ENCODE peak calls at places on chromosomes 4 and X, in four cellular contexts. J is cardiac muscle cell, V is transverse colon, Z is ovary. F is an unnamed sample. For H3K4me1, the result is how much of the 10 kb centered on the place peaks cover.

GRCh38 chr4:84966382-84967291 is at the start of gene WDFY3:
- DNase-seq in J (peak), V (peak), Z (peak), F (peak)

GRCh38 chr4:80365928-80366327 is 30.4 kb downstream of the CFAP299 start:
- DNase-seq in J (peak), V (peak), Z (no peak), F (peak)

GRCh38 chr4:74623041-74623440 is 171.3 kb downstream of the BTC start:
- DNase-seq in J (peak), V (peak), Z (no peak), F (no peak)

GRCh38 chr4:81499840-81500239 is 28.1 kb upstream of the RASGEF1B start:
- DNase-seq in J (no peak), V (peak), Z (no peak), F (no peak)

GRCh38 chr4:134585972-134586371 is 384.4 kb upstream of the PABPC4L start:
- DNase-seq in J (peak), V (no peak), Z (no peak), F (no peak)

GRCh38 chr4:1593881-1594345 is 90.2 kb downstream of the FAM53A start:
- DNase-seq in J (no peak), V (no peak), Z (peak), F (no peak)

GRCh38 chrX:87813566-87813965 is 296.0 kb downstream of the KLHL4 start:
- DNase-seq in J (peak), V (no peak), Z (no peak), F (no peak)

GRCh38 chr4:152045781-152046571 is 285.2 kb upstream of the GATB start:
- DNase-seq in J (peak), V (peak), Z (peak), F (peak)

GRCh38 chr4:10661047-10661446 is 23.5 kb downstream of the CLNK start:
- DNase-seq in J (no peak), V (no peak), Z (no peak), F (no peak)

GRCh38 chrX:2150722-2151121 is 350.1 kb downstream of the DHRSX start:
- DNase-seq in J (no peak), V (no peak), Z (no peak), F (no peak)

GRCh38 chrX:22164770-22165388 is 107.8 kb upstream of the CBLL2 start:
- DNase-seq in J (no peak), V (no peak), Z (no peak), F (no peak)

GRCh38 chr4:79576480-79576803 is 168.4 kb upstream of the GK2 start:
- DNase-seq in J (peak), V (no peak), Z (no peak), F (no peak)

GRCh38 chr4:100414016-100414790 is 103.6 kb downstream of the EMCN start:
- DNase-seq in J (no peak), V (no peak), Z (no peak), F (no peak)

GRCh38 chrX:72569786-72570185 is 2.9 kb downstream of the HDAC8 start:
- DNase-seq in J (peak), V (no peak), Z (no peak), F (no peak)

GRCh38 chrX:56462389-56462788 is 101.0 kb upstream of the UBQLN2 start:
- DNase-seq in J (peak), V (no peak), Z (no peak), F (no peak)

GRCh38 chrX:39613508-39613921 is 484.2 kb downstream of the BCOR start:
- DNase-seq in J (peak), V (peak), Z (peak), F (peak)

GRCh38 chr4:73713650-73714049 is 26.7 kb upstream of the CXCL8 start:
- DNase-seq in J (no peak), V (no peak), Z (no peak), F (no peak)

GRCh38 chr4:179040259-179040658 is 1598.0 kb upstream of the AGA start:
- DNase-seq in J (no peak), V (no peak), Z (no peak), F (no peak)

GRCh38 chrX:45755719-45756118 is 555.0 kb upstream of the DIPK2B start:
- DNase-seq in J (no peak), V (no peak), Z (no peak), F (no peak)

GRCh38 chrX:151713859-151714258 is 2.0 kb upstream of the FATE1 start:
- DNase-seq in J (peak), V (no peak), Z (no peak), F (no peak)

GRCh38 chrX:106300239-106300638 is 132.1 kb downstream of the PWWP3B start:
- DNase-seq in J (no peak), V (no peak), Z (no peak), F (no peak)

GRCh38 chrX:123859409-123859827 is 435 bp upstream of the XIAP start:
- DNase-seq in J (no peak), V (peak), Z (peak), F (peak)

GRCh38 chrX:129606918-129607317 is 47.8 kb downstream of the APLN start:
- DNase-seq in J (peak), V (peak), Z (peak), F (peak)

GRCh38 chr4:54041916-54042315 is 22.5 kb downstream of the CHIC2 start:
- DNase-seq in J (no peak), V (no peak), Z (no peak), F (no peak)

GRCh38 chr4:7394681-7395451 is 39.9 kb downstream of the PSAPL1 start:
- DNase-seq in J (no peak), V (no peak), Z (no peak), F (peak)

GRCh38 chr4:54318904-54319303 is 89.8 kb downstream of the PDGFRA start:
- DNase-seq in J (peak), V (no peak), Z (no peak), F (no peak)

GRCh38 chr4:637536-637935 is 12.2 kb downstream of the PDE6B start:
- DNase-seq in J (no peak), V (no peak), Z (no peak), F (no peak)

GRCh38 chr4:95124906-95125504 is 367.2 kb downstream of the BMPR1B start:
- DNase-seq in J (peak), V (no peak), Z (peak), F (no peak)

GRCh38 chrX:38166478-38167083 is 54.1 kb downstream of the SRPX start:
- DNase-seq in J (peak), V (no peak), Z (no peak), F (peak)

GRCh38 chr4:26420903-26421302 is 69.4 kb downstream of the CCKAR start:
- DNase-seq in J (no peak), V (no peak), Z (no peak), F (no peak)

GRCh38 chr4:107718351-107718965 is 1.6 kb downstream of the PAPSS1 start:
- DNase-seq in J (peak), V (no peak), Z (no peak), F (no peak)

GRCh38 chr4:176048631-176049030 is 17.0 kb upstream of the WDR17 start:
- DNase-seq in J (no peak), V (no peak), Z (no peak), F (no peak)

GRCh38 chrX:84469226-84469625 is 33.0 kb downstream of the HDX start:
- DNase-seq in J (peak), V (no peak), Z (no peak), F (no peak)

GRCh38 chr4:26507286-26507685 is 17.0 kb upstream of the CCKAR start:
- DNase-seq in J (no peak), V (no peak), Z (no peak), F (no peak)

GRCh38 chr4:74304136-74304628 is 4.1 kb upstream of the EPGN start:
- DNase-seq in J (peak), V (no peak), Z (no peak), F (no peak)

GRCh38 chr4:145034727-145035211 is 63.2 kb downstream of the ANAPC10 start:
- DNase-seq in J (peak), V (no peak), Z (no peak), F (no peak)

GRCh38 chrX:148574247-148574973 is 74.0 kb downstream of the AFF2 start:
- DNase-seq in J (no peak), V (no peak), Z (no peak), F (no peak)

GRCh38 chr4:40180356-40180755 is 16.5 kb upstream of the RHOH start:
- DNase-seq in J (peak), V (no peak), Z (no peak), F (no peak)

GRCh38 chrX:66014560-66014959 is 25.3 kb downstream of the VSIG4 start:
- DNase-seq in J (no peak), V (no peak), Z (no peak), F (no peak)
- H3K4me1 ChIP-seq in J (under half), V (under half), Z (under half), F (under half)

DNA sequence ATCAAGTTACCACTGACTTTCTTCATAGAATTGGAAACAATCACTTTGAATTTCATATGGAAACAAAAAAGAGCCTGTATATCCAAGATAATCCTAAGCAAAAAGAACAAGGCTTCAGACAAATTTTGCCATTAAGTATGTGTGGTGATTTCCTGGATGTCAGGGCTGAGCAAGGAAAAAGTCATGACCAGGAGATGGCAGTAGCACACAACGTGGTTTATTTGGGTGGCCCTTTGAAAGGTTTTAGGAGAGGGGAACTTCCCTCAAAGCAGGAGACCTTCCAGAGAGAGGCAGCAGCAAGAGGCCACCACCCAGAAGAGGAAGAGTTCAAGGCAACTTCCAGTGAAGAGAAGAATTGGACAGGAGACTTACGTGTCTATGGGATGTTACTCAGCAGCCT is 18.1 kb upstream of the ZXDB start:
- DNase-seq in J (no peak), V (no peak), Z (no peak), F (no peak)
- TF ChIP-seq CTCF in J (peak), V (peak), Z (no peak), F (peak)

DNA sequence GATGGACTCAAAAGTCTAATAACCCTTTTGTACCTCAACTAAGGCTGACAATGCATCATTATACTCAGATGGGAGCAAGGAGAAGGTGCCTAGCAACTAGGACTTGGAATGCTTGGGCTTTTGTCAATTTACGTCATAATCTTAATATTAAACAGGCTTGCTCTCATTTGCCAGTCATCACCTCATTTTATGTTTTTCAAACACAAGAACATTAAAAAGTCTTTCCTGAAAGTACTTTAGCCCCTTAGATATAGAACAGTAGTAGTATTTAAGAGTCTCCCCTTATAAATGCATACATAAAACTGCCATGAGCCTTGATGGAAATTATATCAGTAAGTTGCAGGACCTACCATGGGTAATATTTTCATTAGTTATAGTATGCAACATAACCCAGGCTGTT is 150.7 kb upstream of the INTU start:
- DNase-seq in J (no peak), V (no peak), Z (no peak), F (no peak)
- H3K4me1 ChIP-seq in J (under half), V (under half), Z (under half), F (under half)

DNA sequence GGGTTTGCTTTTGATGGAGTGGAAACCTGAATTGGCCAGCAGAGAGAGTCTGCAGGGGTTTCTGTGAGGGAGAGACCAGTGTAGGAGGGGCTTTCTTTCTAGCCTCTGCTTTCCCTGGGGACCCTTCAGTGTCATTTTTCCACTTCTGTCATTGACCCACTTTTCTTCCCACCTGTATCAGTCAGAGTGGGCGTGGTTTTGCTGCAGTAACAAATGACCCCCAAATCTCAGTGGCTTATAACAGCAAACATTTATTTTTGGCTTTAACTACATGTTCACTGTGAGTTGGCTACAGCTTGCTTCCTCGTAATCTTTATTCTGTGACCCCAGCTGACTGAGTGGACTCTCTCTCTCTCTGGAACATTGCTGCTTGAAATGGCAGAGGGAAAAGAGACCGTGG is 25.6 kb upstream of the PTTG2 start:
- DNase-seq in J (no peak), V (no peak), Z (no peak), F (no peak)
- TF ChIP-seq CTCF in J (no peak), V (no peak), Z (no peak), F (no peak)

DNA sequence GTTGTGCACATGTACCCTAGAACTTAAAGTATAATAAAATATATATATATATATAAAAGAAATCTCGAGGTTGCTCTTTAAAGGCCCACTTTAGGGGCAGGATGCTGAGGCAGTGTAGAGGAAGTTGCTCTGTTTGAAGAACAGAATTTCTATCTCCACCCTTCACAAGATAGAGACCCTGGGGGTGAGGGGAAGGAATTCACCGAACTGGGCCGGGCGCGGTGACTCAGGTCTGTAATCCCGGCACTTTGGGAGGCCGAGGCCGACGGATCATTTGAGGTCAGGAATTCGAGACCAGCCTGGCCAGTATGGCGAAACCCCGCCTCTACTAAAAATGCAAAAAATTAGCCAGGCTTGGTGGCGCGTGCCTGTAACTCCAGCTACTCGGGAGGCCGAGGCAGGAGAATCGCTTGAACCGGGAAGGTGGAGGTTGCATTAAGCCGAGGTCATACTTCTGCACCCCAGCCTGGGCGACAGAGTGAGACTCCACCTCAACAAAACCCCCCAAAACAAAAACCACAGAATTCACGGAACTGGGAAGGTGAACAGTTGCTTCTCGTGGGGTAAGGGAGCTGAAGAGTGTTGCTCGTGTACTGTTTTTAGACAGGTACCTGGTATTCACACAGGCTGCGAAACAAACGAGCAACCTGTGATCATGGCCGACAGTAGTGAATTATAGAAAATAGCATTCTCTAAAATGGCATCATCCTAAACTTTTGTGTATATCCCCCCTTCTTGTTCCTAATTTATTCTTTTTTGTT is 6.2 kb downstream of the PLAC8 start:
- DNase-seq in J (no peak), V (peak), Z (no peak), F (no peak)
- H3K4me1 ChIP-seq in J (under half), V (under half), Z (under half), F (under half)

DNA sequence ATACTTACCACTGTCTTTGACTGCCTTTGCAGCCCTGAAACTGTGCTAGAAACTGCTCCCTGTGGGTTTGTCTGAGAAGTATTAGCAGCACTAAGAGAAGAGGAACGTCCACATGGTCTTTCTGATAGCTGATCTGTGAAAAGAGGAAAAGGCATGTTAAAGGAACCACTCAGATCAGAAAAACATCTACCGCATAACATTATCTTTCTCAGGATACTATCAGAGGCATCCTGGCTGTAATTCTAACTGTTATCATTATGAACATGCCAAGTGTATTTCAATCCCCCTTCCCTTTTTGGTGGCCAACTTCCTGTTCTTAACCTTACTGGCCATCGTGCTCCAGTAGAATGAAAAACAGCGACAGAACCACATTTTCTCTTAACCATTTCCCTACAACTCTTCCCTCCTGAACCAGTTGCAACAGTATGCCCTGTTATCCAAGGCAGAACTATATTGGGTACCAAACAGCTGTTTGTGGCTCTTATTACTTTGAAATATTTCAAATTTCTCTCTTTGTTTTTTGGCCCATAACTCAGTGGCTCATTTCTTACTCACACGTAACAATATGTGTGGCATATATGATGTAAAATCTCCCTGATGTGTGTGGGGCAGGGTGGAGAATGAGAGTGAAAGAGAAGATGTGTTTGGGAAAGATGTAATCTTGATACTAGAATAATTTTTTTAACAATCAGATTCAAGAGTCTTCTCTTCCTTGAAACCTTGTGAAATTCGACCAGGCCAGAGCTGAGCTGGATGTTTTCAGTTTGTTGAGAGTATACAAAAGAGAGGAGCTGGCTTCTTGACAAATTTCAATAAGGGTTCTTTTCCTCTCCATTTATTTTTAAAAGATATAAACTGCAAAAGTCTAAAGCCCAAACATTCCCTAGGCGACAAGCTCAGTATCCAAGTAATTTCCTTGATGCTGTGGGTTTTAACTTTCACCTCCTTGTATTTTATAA is 35.2 kb downstream of the ARHGEF6 start:
- DNase-seq in J (no peak), V (no peak), Z (no peak), F (no peak)
- TF ChIP-seq CTCF in J (no peak), V (no peak), Z (no peak), F (no peak)

GRCh38 chrX:19879181-19879580 is 8.2 kb downstream of the SH3KBP1 start:
- DNase-seq in J (no peak), V (no peak), Z (no peak), F (no peak)

GRCh38 chrX:19877431-19877830 is 10.0 kb downstream of the SH3KBP1 start:
- DNase-seq in J (no peak), V (no peak), Z (no peak), F (no peak)

GRCh38 chrX:19874391-19875050 is 12.9 kb downstream of the SH3KBP1 start:
- DNase-seq in J (no peak), V (no peak), Z (no peak), F (no peak)

GRCh38 chrX:19875051-19875432 is 12.4 kb downstream of the SH3KBP1 start:
- DNase-seq in J (no peak), V (no peak), Z (no peak), F (no peak)

GRCh38 chrX:19876962-19877361 is 10.4 kb downstream of the SH3KBP1 start:
- DNase-seq in J (no peak), V (no peak), Z (no peak), F (no peak)
- H3K4me1 ChIP-seq in J (under half), V (under half), Z (under half), F (under half)

GRCh38 chr4:140326395-140326993 is 47.0 kb upstream of the SCOC start:
- DNase-seq in J (peak), V (peak), Z (no peak), F (no peak)
- TF ChIP-seq CTCF in J (peak), V (peak), Z (peak), F (no peak)

GRCh38 chr4:173522160-173522873 is 7.7 kb downstream of the HAND2 start:
- DNase-seq in J (peak), V (peak), Z (peak), F (peak)
- H3K4me1 ChIP-seq in J (under half), V (under half), Z (under half), F (under half)

F was measured in Peyer's patch.